ENCODE peak calls at places on chromosomes 2 and 18, in five cellular contexts. U is right cardiac atrium, E is sigmoid colon, V is H54, C is KG1. T is an unnamed sample.

GRCh38 chr2:158486970-158487325 is 30.2 kb downstream of the PKP4 start:
- DNase-seq in E (no peak), V (no peak), C (no peak), U (no peak), T (no peak)

GRCh38 chr2:234770081-234770506 is 181.7 kb upstream of the SH3BP4 start:
- DNase-seq in C (no peak), V (no peak), U (no peak), E (no peak), T (no peak)

GRCh38 chr2:15243762-15244161 is 317.4 kb downstream of the NBAS start:
- DNase-seq in V (no peak), E (no peak), U (no peak), C (no peak), T (no peak)

GRCh38 chr2:130765464-130765863 is 10.1 kb downstream of the AMER3 start:
- DNase-seq in U (no peak), E (no peak), V (no peak), C (no peak), T (no peak)

GRCh38 chr18:49628119-49628518 is 66.3 kb downstream of the LIPG start:
- DNase-seq in C (no peak), U (no peak), V (peak), E (no peak), T (no peak)

GRCh38 chr2:196453613-196454047 is 185.9 kb upstream of the CCDC150 start:
- DNase-seq in U (no peak), E (no peak), V (peak), C (no peak), T (no peak)

GRCh38 chr2:121255363-121255762 is 29.6 kb downstream of the TFCP2L1 start:
- DNase-seq in E (peak), C (no peak), V (no peak), U (no peak), T (no peak)

GRCh38 chr18:43797347-43797746 is 520.1 kb upstream of the SYT4 start:
- DNase-seq in U (no peak), V (no peak), E (no peak), C (no peak), T (no peak)

GRCh38 chr2:160109939-160110673 is 47.7 kb upstream of the PLA2R1 start:
- DNase-seq in V (peak), E (peak), U (peak), C (peak), T (no peak)

GRCh38 chr2:168427451-168427850 is 28.6 kb upstream of the CERS6 start:
- DNase-seq in E (no peak), U (no peak), C (no peak), V (no peak), T (no peak)